ENCODE peak calls at places on chromosomes 6 and 20, in four cellular contexts. Z, Q, F and J are unnamed samples.

GRCh38 chr6:79989641-79990040 is 14.8 kb upstream of the TTK start:
- DNase-seq in F (no peak), Q (no peak), Z (no peak), J (no peak)

GRCh38 chr6:13026557-13026956 is 301.8 kb downstream of the TBC1D7 start:
- DNase-seq in Q (no peak), Z (no peak), F (no peak), J (no peak)

GRCh38 chr6:100446922-100447899 is 17.5 kb downstream of the SIM1 start:
- DNase-seq in Q (no peak), Z (no peak), F (no peak), J (no peak)

GRCh38 chr6:42354707-42355106 is 97.0 kb downstream of the TRERF1 start:
- DNase-seq in F (no peak), Q (no peak), Z (no peak), J (no peak)

GRCh38 chr6:2111162-2111677 is 134.2 kb downstream of the GMDS start:
- DNase-seq in Z (peak; percentile 21), F (no peak), Q (no peak), J (peak; percentile 74)

GRCh38 chr6:71181565-71181964 is 107.0 kb upstream of the OGFRL1 start:
- DNase-seq in F (no peak), Q (no peak), Z (peak; percentile 13), J (peak; percentile 87)

GRCh38 chr6:33419580-33420492 is at the start of gene SYNGAP1:
- DNase-seq in Z (no peak), Q (peak; percentile 54), F (no peak), J (no peak)

GRCh38 chr6:129679758-129680157 is 30.2 kb downstream of the ARHGAP18 start:
- DNase-seq in F (no peak), Z (no peak), Q (no peak), J (no peak)

GRCh38 chr6:160300076-160300695 is 41.6 kb upstream of the SLC22A2 start:
- DNase-seq in F (no peak), Z (no peak), Q (no peak), J (peak; percentile 74)

GRCh38 chr6:53878808-53879207 is 84.0 kb downstream of the LRRC1 start:
- DNase-seq in Z (no peak), F (no peak), Q (no peak), J (no peak)

GRCh38 chr6:97958143-97958542 is 675.1 kb upstream of the MMS22L start:
- DNase-seq in Z (no peak), F (no peak), Q (no peak), J (peak; percentile 75)

GRCh38 chr6:166587631-166588413 is 1.3 kb upstream of the RAMACL start:
- DNase-seq in Q (no peak), Z (no peak), F (no peak), J (no peak)

GRCh38 chr6:166589334-166589731 is 2.9 kb upstream of the RAMACL start:
- DNase-seq in F (no peak), Q (no peak), Z (no peak), J (no peak)

GRCh38 chr6:166589786-166590574 is 3.5 kb upstream of the RAMACL start:
- DNase-seq in Z (no peak), F (no peak), Q (no peak), J (no peak)

GRCh38 chr6:166591026-166591425 is 4.5 kb upstream of the RAMACL start:
- DNase-seq in Z (no peak), F (no peak), Q (no peak), J (no peak)

GRCh38 chr6:166588691-166589333 is 2.3 kb upstream of the RAMACL start:
- DNase-seq in Q (no peak), Z (no peak), F (no peak), J (no peak)
- H3K27ac ChIP-seq in Q (no peak overlapping the region), Z (no peak overlapping the region), F (peak overlapping the region; percentile 6), J (peak overlapping the region; percentile 63)

DNA sequence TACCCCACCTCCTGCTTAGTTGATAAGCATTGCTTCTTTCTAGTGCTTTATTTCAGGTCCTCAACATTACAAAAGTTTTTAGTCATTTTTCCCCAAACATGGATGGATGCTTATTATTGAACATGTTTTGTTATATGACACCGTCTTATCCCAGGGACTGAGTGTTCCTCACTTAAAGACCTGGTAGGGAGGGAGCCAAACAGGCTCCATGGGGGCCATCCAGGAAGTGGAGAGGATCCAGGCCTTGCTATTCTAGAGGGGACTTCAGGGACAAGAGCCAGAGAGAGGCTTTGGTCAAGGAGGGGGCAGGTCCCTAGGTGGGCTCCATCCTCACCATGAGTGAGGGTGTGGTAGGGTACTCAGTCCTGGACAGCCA is 7.4 kb downstream of the SLC32A1 start:
- DNase-seq in Z (no peak), Q (no peak), F (no peak), J (no peak)
- TF ChIP-seq CTCF in Z (no peak), Q (no peak), F (no peak), J (no peak)

GRCh38 chr6:105363100-105363754 is 39.7 kb downstream of the PREP start:
- DNase-seq in Q (no peak), F (no peak), Z (no peak), J (no peak)

GRCh38 chr6:105364243-105364642 is 38.6 kb downstream of the PREP start:
- DNase-seq in Z (no peak), F (no peak), Q (no peak), J (peak; percentile 63)

GRCh38 chr6:105357147-105357546 is 45.7 kb downstream of the PREP start:
- DNase-seq in Z (no peak), Q (no peak), F (no peak), J (no peak)

DNA sequence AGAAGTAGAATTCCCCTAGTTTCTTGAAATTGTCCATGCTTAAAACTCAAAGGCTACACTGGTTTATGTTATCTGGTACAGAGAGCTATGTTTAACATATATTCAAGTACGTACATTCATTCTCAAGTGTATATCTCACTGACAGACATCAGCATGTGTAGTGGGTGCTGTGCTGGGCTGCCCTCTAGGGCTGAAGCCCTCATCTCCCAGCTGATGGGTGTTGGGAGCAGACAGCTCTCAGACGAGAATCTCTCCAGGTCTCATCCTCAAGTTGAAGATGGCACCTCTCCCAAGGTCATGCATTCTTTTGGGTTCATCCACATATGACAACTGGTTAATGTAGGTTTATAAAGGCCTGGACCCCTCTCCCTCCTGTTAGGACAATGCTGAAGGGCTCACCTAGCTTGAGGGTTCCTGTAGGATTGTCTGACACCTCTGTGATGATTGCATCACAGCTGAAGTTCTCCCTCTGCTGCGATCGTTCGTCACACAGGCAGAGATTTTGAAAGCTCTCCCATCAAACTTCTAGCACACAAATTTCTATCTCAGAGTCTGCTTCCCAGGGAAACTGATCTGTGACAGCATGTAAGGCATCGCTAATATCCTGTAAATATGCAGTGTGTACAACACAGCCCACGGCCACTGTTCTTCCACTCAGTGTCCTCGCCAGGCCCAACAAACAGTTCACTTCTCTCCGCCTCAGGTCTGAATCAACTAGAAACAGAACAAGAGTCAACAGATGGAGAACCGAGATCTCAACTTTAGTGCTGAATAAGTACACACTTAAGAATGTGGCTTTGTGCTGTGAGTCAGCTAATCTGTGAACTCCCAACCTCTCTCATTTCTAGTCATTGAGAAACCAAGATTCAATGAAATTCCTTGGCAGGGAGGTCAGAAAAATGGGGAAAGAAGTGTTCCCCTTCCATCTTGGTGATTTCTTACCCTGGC is 43.2 kb downstream of the PREP start:
- DNase-seq in Q (no peak), F (no peak), Z (no peak), J (peak; percentile 76)
- H3K27ac ChIP-seq in Q (no peak overlapping the region), F (peak overlapping the region; percentile 61), Z (no peak overlapping the region), J (peak overlapping the region; percentile 60)

DNA sequence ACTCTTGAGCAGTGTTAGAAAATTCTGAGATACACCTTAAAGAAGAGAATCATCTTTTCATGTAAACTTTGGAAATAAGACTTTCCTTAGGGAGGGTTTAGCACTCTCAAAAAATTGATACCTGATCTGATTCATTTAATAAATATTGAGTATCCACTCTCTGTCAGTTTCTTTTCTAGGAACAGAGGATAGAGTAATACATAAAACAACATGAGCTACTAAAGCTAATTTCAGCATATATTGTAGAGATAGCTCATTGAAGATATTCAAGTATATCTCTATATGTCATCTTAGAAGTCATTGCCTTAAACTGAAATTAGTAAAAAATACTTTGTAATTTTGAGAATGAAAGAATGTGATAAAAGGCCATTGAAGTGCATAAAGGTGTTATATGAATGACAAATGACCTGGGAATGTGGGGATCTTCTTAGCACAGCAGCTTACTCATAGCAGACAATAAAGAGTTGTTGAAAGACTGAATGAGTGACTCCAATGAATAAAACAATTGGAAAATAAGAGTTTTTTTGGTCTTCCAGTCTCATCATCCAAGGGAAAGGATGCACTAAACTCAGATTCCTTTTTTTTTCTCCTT is 29.2 kb downstream of the RHAG start:
- DNase-seq in F (no peak), Z (no peak), Q (no peak), J (peak; percentile 34)
- TF ChIP-seq CTCF in F (no peak), Z (no peak), Q (peak; percentile 48), J (peak; percentile 55)

DNA sequence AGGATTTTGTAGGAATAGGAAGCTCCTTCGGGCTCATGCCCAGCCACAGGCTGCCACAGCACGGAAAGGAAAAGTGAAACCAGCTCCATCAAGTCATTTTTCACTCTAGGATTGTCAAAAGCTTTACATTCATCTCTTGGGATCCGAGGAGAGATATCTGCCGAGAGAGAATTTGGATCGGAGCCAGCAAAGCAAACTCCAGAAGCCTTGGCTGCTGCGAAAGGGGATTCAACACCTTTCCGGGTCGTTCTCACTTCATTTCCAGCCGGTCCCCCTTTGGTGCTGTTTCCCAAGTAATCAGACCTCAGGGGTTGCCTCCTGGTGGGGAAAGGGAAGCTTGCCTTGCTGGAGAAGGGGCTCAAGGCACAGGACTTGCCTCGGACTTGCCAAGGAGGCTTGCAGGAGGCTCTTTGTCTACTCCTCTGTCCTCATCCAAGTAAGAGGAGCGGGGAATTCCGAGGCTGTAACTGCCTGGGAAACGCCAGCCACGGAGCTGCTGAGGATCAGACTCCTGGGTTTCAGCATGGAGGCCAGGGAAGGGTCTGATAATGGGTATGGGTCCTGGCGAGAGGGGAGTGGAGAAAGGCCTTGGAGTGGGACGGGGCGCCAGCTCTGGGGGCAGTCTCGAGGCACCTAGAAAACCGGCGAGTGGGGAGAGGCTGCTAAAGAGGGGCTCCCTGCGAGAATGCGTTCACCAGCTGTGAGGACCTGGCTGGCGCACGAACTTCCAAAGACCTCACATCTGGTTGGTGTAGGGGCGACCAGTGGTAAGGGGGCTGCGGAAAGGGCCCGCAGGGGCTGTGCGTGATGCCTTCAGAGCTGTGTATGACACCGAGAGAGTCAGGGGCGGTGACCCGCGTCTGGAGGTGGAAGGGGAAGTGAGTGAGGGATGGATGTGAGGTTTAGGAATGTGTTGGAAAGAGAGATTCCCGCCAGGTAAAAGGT is 702 bp downstream of the ETV7 start:
- DNase-seq in F (peak; percentile 38), Q (peak; percentile 8), Z (no peak), J (peak; percentile 44)
- H3K27ac ChIP-seq in F (peak overlapping the region; percentile 76), Q (no peak overlapping the region), Z (no peak overlapping the region), J (peak overlapping the region; percentile 32)

GRCh38 chr6:3428247-3428646 is 28.6 kb downstream of the SLC22A23 start:
- DNase-seq in Q (no peak), Z (no peak), F (no peak), J (no peak)

GRCh38 chr6:3432416-3432815 is 24.4 kb downstream of the SLC22A23 start:
- DNase-seq in Q (no peak), F (no peak), Z (no peak), J (peak; percentile 76)

GRCh38 chr6:3428700-3429099 is 28.1 kb downstream of the SLC22A23 start:
- DNase-seq in Z (no peak), Q (no peak), F (no peak), J (no peak)

GRCh38 chr6:3431994-3432393 is 24.9 kb downstream of the SLC22A23 start:
- DNase-seq in Z (no peak), F (no peak), Q (no peak), J (peak; percentile 63)

GRCh38 chr6:3433005-3433404 is 23.8 kb downstream of the SLC22A23 start:
- DNase-seq in F (no peak), Q (no peak), Z (no peak), J (no peak)
- TF ChIP-seq CTCF in F (no peak), Q (no peak), Z (peak; percentile 7), J (no peak)